ENCODE peak calls at places on chromosome 18, in four cellular contexts. One of them, this sample, is unnamed.
A peak's percentile ranks its signal among the peaks of the same experiment; 100 is the strongest.

GRCh38 chr18:2402084-2402483 is 169.2 kb downstream of the METTL4 start:
- DNase-seq in effector CD4-positive, alpha-beta T cell: no peak
- DNase-seq in lower leg skin: no peak
- DNase-seq in HFFc6: peak; percentile 71
- DNase-seq in this sample: no peak

GRCh38 chr18:2847341-2848144 is 737 bp downstream of the EMILIN2 start:
- DNase-seq in effector CD4-positive, alpha-beta T cell: peak; percentile 5
- DNase-seq in lower leg skin: peak; percentile 90
- DNase-seq in HFFc6: no peak
- DNase-seq in this sample: no peak

GRCh38 chr18:50707841-50708240 is 112.0 kb downstream of the MRO start:
- DNase-seq in HFFc6: no peak
- DNase-seq in effector CD4-positive, alpha-beta T cell: no peak
- DNase-seq in lower leg skin: no peak
- DNase-seq in this sample: no peak

GRCh38 chr18:11147962-11148654 is 1.3 kb downstream of the PIEZO2 start:
- DNase-seq in HFFc6: no peak
- DNase-seq in lower leg skin: no peak
- DNase-seq in effector CD4-positive, alpha-beta T cell: no peak
- DNase-seq in this sample: no peak

GRCh38 chr18:79477711-79478483 is 82.2 kb downstream of the NFATC1 start:
- DNase-seq in HFFc6: no peak
- DNase-seq in effector CD4-positive, alpha-beta T cell: no peak
- DNase-seq in lower leg skin: peak; percentile 75
- DNase-seq in this sample: no peak

GRCh38 chr18:3449702-3450357 is at the start of gene TGIF1:
- DNase-seq in effector CD4-positive, alpha-beta T cell: peak; percentile 35
- DNase-seq in HFFc6: peak; percentile 73
- DNase-seq in lower leg skin: peak; percentile 98
- DNase-seq in this sample: peak; percentile 93

GRCh38 chr18:72692086-72692485 is 147.9 kb upstream of the CBLN2 start:
- DNase-seq in HFFc6: no peak
- DNase-seq in lower leg skin: no peak
- DNase-seq in effector CD4-positive, alpha-beta T cell: no peak
- DNase-seq in this sample: no peak

GRCh38 chr18:49747876-49748275 is 65.5 kb downstream of the ACAA2 start:
- DNase-seq in HFFc6: peak; percentile 24
- DNase-seq in lower leg skin: peak; percentile 53
- DNase-seq in effector CD4-positive, alpha-beta T cell: no peak
- DNase-seq in this sample: no peak

GRCh38 chr18:78115896-78116561 is 863.6 kb upstream of the SALL3 start:
- DNase-seq in HFFc6: no peak
- DNase-seq in lower leg skin: peak; percentile 10
- DNase-seq in effector CD4-positive, alpha-beta T cell: no peak
- DNase-seq in this sample: no peak

GRCh38 chr18:56188521-56188920 is 449.9 kb downstream of the TXNL1 start:
- DNase-seq in lower leg skin: no peak
- DNase-seq in effector CD4-positive, alpha-beta T cell: no peak
- DNase-seq in HFFc6: no peak
- DNase-seq in this sample: no peak

GRCh38 chr18:13394794-13395193 is 176.2 kb downstream of the LDLRAD4 start:
- DNase-seq in HFFc6: no peak
- DNase-seq in effector CD4-positive, alpha-beta T cell: no peak
- DNase-seq in lower leg skin: peak; percentile 43
- DNase-seq in this sample: no peak

GRCh38 chr18:3256693-3257626 is 5.0 kb upstream of the MYL12B start:
- DNase-seq in lower leg skin: no peak
- DNase-seq in HFFc6: peak; percentile 62
- DNase-seq in effector CD4-positive, alpha-beta T cell: no peak
- DNase-seq in this sample: no peak

GRCh38 chr18:68035709-68036522 is 519.4 kb upstream of the DSEL start:
- DNase-seq in HFFc6: no peak
- DNase-seq in lower leg skin: no peak
- DNase-seq in effector CD4-positive, alpha-beta T cell: no peak
- DNase-seq in this sample: no peak

GRCh38 chr18:50559750-50560680 is at the start of gene MAPK4:
- DNase-seq in lower leg skin: no peak
- DNase-seq in HFFc6: no peak
- DNase-seq in effector CD4-positive, alpha-beta T cell: no peak
- DNase-seq in this sample: no peak

GRCh38 chr18:62282188-62282629 is 42.9 kb upstream of the TNFRSF11A start:
- DNase-seq in effector CD4-positive, alpha-beta T cell: no peak
- DNase-seq in lower leg skin: no peak
- DNase-seq in HFFc6: peak; percentile 65
- DNase-seq in this sample: no peak

GRCh38 chr18:79400591-79401381 is 5.1 kb downstream of the NFATC1 start:
- DNase-seq in effector CD4-positive, alpha-beta T cell: peak; percentile 60
- DNase-seq in lower leg skin: no peak
- DNase-seq in HFFc6: no peak
- DNase-seq in this sample: no peak

GRCh38 chr18:23658296-23658695 is 4.4 kb downstream of the ANKRD29 start:
- DNase-seq in effector CD4-positive, alpha-beta T cell: no peak
- DNase-seq in lower leg skin: no peak
- DNase-seq in HFFc6: no peak
- DNase-seq in this sample: no peak

GRCh38 chr18:74631242-74632087 is 33.8 kb downstream of the ZNF407 start:
- DNase-seq in HFFc6: peak; percentile 65
- DNase-seq in effector CD4-positive, alpha-beta T cell: no peak
- DNase-seq in lower leg skin: no peak
- DNase-seq in this sample: no peak

GRCh38 chr18:41690332-41691110 is 264.5 kb upstream of the PIK3C3 start:
- DNase-seq in lower leg skin: no peak
- DNase-seq in HFFc6: no peak
- DNase-seq in effector CD4-positive, alpha-beta T cell: no peak
- DNase-seq in this sample: no peak

GRCh38 chr18:11387880-11388279 is 221.5 kb upstream of the SLC35G4 start:
- DNase-seq in HFFc6: peak; percentile 59
- DNase-seq in effector CD4-positive, alpha-beta T cell: no peak
- DNase-seq in lower leg skin: no peak
- DNase-seq in this sample: no peak

GRCh38 chr18:72181241-72181764 is 362.8 kb downstream of the CBLN2 start:
- DNase-seq in effector CD4-positive, alpha-beta T cell: no peak
- DNase-seq in lower leg skin: no peak
- DNase-seq in HFFc6: no peak
- DNase-seq in this sample: no peak

GRCh38 chr18:64618390-64618789 is 469.5 kb upstream of the LINC00305 start:
- DNase-seq in HFFc6: no peak
- DNase-seq in lower leg skin: no peak
- DNase-seq in effector CD4-positive, alpha-beta T cell: no peak
- DNase-seq in this sample: no peak

GRCh38 chr18:54948350-54948837 is 10.9 kb downstream of the CCDC68 start:
- DNase-seq in HFFc6: no peak
- DNase-seq in effector CD4-positive, alpha-beta T cell: no peak
- DNase-seq in lower leg skin: no peak
- DNase-seq in this sample: no peak

GRCh38 chr18:48529796-48530195 is 9.0 kb upstream of the CTIF start:
- DNase-seq in lower leg skin: no peak
- DNase-seq in effector CD4-positive, alpha-beta T cell: no peak
- DNase-seq in HFFc6: peak; percentile 79
- DNase-seq in this sample: peak; percentile 55

GRCh38 chr18:36769611-36770314 is 59.0 kb downstream of the TPGS2 start:
- DNase-seq in effector CD4-positive, alpha-beta T cell: no peak
- DNase-seq in HFFc6: no peak
- DNase-seq in lower leg skin: no peak
- DNase-seq in this sample: no peak

GRCh38 chr18:48975817-48976649 is 25.3 kb upstream of the SMAD7 start:
- DNase-seq in effector CD4-positive, alpha-beta T cell: peak; percentile 23
- DNase-seq in lower leg skin: no peak
- DNase-seq in HFFc6: peak; percentile 28
- DNase-seq in this sample: no peak

GRCh38 chr18:53603281-53603680 is 621.2 kb downstream of the MBD2 start:
- DNase-seq in HFFc6: no peak
- DNase-seq in lower leg skin: no peak
- DNase-seq in effector CD4-positive, alpha-beta T cell: no peak
- DNase-seq in this sample: no peak

GRCh38 chr18:32337821-32338220 is 132.9 kb downstream of the GAREM1 start:
- DNase-seq in effector CD4-positive, alpha-beta T cell: no peak
- DNase-seq in lower leg skin: no peak
- DNase-seq in HFFc6: no peak
- DNase-seq in this sample: no peak

GRCh38 chr18:75497576-75497975 is 70.1 kb upstream of the SMIM21 start:
- DNase-seq in lower leg skin: no peak
- DNase-seq in HFFc6: no peak
- DNase-seq in effector CD4-positive, alpha-beta T cell: no peak
- DNase-seq in this sample: no peak

GRCh38 chr18:11808001-11808855 is 43.0 kb upstream of the CHMP1B start:
- DNase-seq in lower leg skin: no peak
- DNase-seq in effector CD4-positive, alpha-beta T cell: no peak
- DNase-seq in HFFc6: peak; percentile 44
- DNase-seq in this sample: no peak